ENCODE peak calls at places on chromosomes 11 and 22, in eight cellular contexts. E is right atrium auricular region; U is GM23338; M is fibroblast of lung; K is brain microvascular endothelial cell; V is HepG2; R is CD4-positive, alpha-beta T cell; G is sigmoid colon. N is an unnamed sample. For H3K27me3, the result is how much of the 10 kb centered on the place peaks cover.

GRCh38 chr11:42407379-42407778 is 904.4 kb upstream of the API5 start:
- DNase-seq in K (peak), R (no peak), U (peak), M (peak), V (no peak), E (no peak), G (no peak), N (no peak)

GRCh38 chr22:31952094-31952401 is 7.7 kb downstream of the YWHAH start:
- DNase-seq in G (no peak), E (no peak), U (no peak), V (no peak), R (no peak), M (peak), K (no peak), N (no peak)

GRCh38 chr11:18294862-18295261 is 27.1 kb downstream of the HPS5 start:
- DNase-seq in G (no peak), V (no peak), K (no peak), U (no peak), R (no peak), E (no peak), M (no peak), N (no peak)

GRCh38 chr11:122393209-122393850 is 262.2 kb upstream of the UBASH3B start:
- DNase-seq in E (no peak), R (no peak), U (no peak), K (no peak), M (no peak), G (no peak), V (no peak), N (no peak)

GRCh38 chr11:27464155-27464759 is 8.3 kb downstream of the LGR4 start:
- DNase-seq in V (no peak), R (no peak), K (no peak), U (peak), E (no peak), G (no peak), M (peak), N (peak)

GRCh38 chr22:29762263-29762662 is 4.5 kb downstream of the ZMAT5 start:
- DNase-seq in R (no peak), V (no peak), U (no peak), G (no peak), K (no peak), E (no peak), M (no peak), N (no peak)

GRCh38 chr11:94149435-94149834 is 20.8 kb downstream of the PANX1 start:
- DNase-seq in R (no peak), G (no peak), E (no peak), U (no peak), V (no peak), K (peak), M (peak), N (no peak)

GRCh38 chr11:93570759-93571413 is 27.7 kb upstream of the SMCO4 start:
- DNase-seq in M (peak), R (no peak), V (peak), U (no peak), E (no peak), G (no peak), K (peak), N (no peak)

GRCh38 chr11:76266269-76266668 is 60.0 kb upstream of the WNT11 start:
- DNase-seq in K (peak), U (no peak), E (peak), V (no peak), G (peak), R (no peak), M (peak), N (peak)

GRCh38 chr11:75365711-75366181 is 14.3 kb upstream of the ARRB1 start:
- DNase-seq in V (no peak), G (no peak), U (no peak), R (no peak), E (no peak), K (peak), M (peak), N (no peak)

GRCh38 chr11:61951484-61952135 is 1.5 kb downstream of the BEST1 start:
- DNase-seq in G (peak), K (no peak), R (no peak), M (no peak), U (no peak), E (peak), V (no peak), N (no peak)

GRCh38 chr11:105429421-105429965 is 180.4 kb upstream of the GRIA4 start:
- DNase-seq in K (no peak), M (no peak), R (no peak), V (no peak), U (no peak), G (no peak), E (no peak), N (no peak)

GRCh38 chr11:83682645-83682973 is 396.4 kb upstream of the CCDC90B start:
- DNase-seq in G (no peak), R (no peak), K (no peak), U (no peak), E (no peak), M (no peak), V (no peak), N (no peak)

GRCh38 chr11:32643526-32643925 is 59.9 kb downstream of the EIF3M start:
- DNase-seq in R (no peak), G (no peak), M (peak), E (no peak), K (peak), V (no peak), U (no peak), N (no peak)

GRCh38 chr11:46680815-46681214 is 19.6 kb downstream of the ARHGAP1 start:
- DNase-seq in M (no peak), V (no peak), K (no peak), G (no peak), R (no peak), E (no peak), U (no peak), N (no peak)

GRCh38 chr11:126357969-126358762 is 2.7 kb downstream of the ST3GAL4 start:
- DNase-seq in M (no peak), U (no peak), V (peak), R (no peak), E (no peak), K (no peak), G (peak), N (peak)

GRCh38 chr11:3218483-3219280 is at the start of gene MRGPRG:
- DNase-seq in M (no peak), R (no peak), G (peak), K (no peak), E (no peak), U (no peak), V (no peak), N (no peak)

GRCh38 chr22:38120359-38121110 is 10.1 kb upstream of the BAIAP2L2 start:
- DNase-seq in K (no peak), R (no peak), M (no peak), U (peak), G (no peak), V (no peak), E (no peak), N (no peak)

GRCh38 chr11:82810738-82811137 is 77.1 kb upstream of the FAM181B start:
- DNase-seq in K (no peak), V (no peak), U (no peak), E (no peak), R (no peak), G (no peak), M (no peak), N (no peak)

GRCh38 chr22:42697542-42698013 is 23.1 kb downstream of the A4GALT start:
- DNase-seq in K (peak), U (no peak), R (no peak), M (peak), V (peak), G (peak), E (peak), N (no peak)

GRCh38 chr11:109034341-109034696 is 369.4 kb downstream of the DDX10 start:
- DNase-seq in U (no peak), K (peak), V (no peak), G (no peak), M (peak), R (no peak), E (no peak), N (no peak)

GRCh38 chr11:91047882-91048281 is 825.0 kb upstream of the CHORDC1 start:
- DNase-seq in G (no peak), U (peak), R (no peak), K (no peak), V (no peak), M (no peak), E (no peak), N (no peak)

GRCh38 chr11:16785520-16786128 is 47.2 kb downstream of the C11orf58 start:
- DNase-seq in E (peak), K (peak), M (peak), R (peak), V (peak), G (peak), U (peak), N (peak)

GRCh38 chr11:99015634-99016454 is 4.9 kb upstream of the CNTN5 start:
- DNase-seq in E (no peak), U (peak), V (peak), G (no peak), M (peak), K (peak), R (no peak), N (no peak)

GRCh38 chr22:45529966-45530575 is 27.4 kb downstream of the FBLN1 start:
- DNase-seq in K (no peak), U (no peak), V (no peak), M (peak), G (no peak), R (no peak), E (no peak), N (no peak)

GRCh38 chr11:18836415-18836814 is 44.8 kb upstream of the PTPN5 start:
- DNase-seq in G (no peak), K (no peak), M (no peak), U (no peak), V (no peak), E (no peak), R (no peak), N (no peak)

GRCh38 chr11:2420502-2421225 is 20.1 kb downstream of the TSSC4 start:
- DNase-seq in E (peak), G (peak), U (peak), K (peak), M (peak), V (peak), R (peak), N (peak)

GRCh38 chr22:22400099-22400498 is 108.4 kb downstream of the ZNF280B start:
- DNase-seq in M (no peak), G (no peak), V (no peak), E (no peak), R (no peak), U (no peak), K (no peak), N (no peak)

GRCh38 chr11:118136826-118137225 is 15.8 kb downstream of the SCN4B start:
- DNase-seq in U (no peak), E (no peak), V (no peak), M (no peak), R (no peak), G (peak), K (no peak), N (no peak)

GRCh38 chr11:95593101-95593500 is 196.5 kb downstream of the FAM76B start:
- DNase-seq in G (no peak), V (no peak), K (no peak), U (no peak), R (no peak), M (peak), E (no peak), N (no peak)

GRCh38 chr11:120095516-120095915 is 42.4 kb downstream of the TRIM29 start:
- DNase-seq in E (no peak), M (no peak), R (no peak), K (no peak), G (no peak), U (no peak), V (no peak), N (no peak)

GRCh38 chr11:120097721-120098385 is 40.1 kb downstream of the TRIM29 start:
- DNase-seq in M (no peak), V (no peak), U (no peak), R (no peak), K (no peak), E (no peak), G (no peak), N (no peak)

GRCh38 chr11:120096326-120096725 is 41.6 kb downstream of the TRIM29 start:
- DNase-seq in M (no peak), U (no peak), E (no peak), K (no peak), V (no peak), G (no peak), R (no peak), N (no peak)

GRCh38 chr11:120096756-120097191 is 41.1 kb downstream of the TRIM29 start:
- DNase-seq in V (no peak), U (peak), M (no peak), E (no peak), G (no peak), R (no peak), K (no peak), N (no peak)

DNA sequence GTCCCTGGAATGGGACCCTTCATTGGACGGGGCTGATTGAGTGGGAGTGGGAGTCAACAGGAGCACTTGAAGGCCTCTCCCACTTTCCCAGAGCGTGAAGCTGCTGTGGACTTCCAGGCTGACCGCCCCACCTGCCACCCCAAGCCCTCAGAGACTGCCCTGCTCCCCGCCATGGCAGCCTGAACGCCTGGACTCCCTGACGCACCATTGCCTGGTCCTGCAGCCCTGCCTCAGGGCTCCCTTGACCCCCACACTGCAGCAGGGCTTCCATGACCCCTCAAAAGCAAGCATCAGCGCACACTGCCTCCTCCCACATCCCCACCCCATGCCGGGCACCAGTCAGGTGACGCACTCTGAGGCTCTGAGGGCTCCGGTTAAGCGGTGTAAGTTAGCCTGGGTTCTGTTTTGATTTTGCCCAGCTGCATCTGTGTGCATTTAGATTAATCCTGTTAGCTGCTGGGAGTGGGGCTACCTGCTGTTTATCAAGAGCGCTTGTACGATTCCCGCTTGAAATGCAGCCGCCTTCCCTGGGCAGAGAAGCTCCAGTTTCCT is 39.3 kb downstream of the TRIM29 start:
- DNase-seq in V (no peak), K (no peak), M (no peak), U (no peak), G (no peak), E (no peak), R (no peak), N (no peak)
- H3K27me3 ChIP-seq in V (under half), K (under half), M (under half), U (under half), G (under half), E (under half), R (under half), N (under half)

GRCh38 chr11:521179-521688 is 14.1 kb downstream of the HRAS start:
- DNase-seq in M (no peak), K (no peak), R (no peak), G (no peak), U (no peak), E (no peak), V (no peak), N (no peak)
- TF ChIP-seq CTCF in M (no peak), K (no peak), R (no peak), G (no peak), U (no peak), E (no peak), V (no peak), N (no peak)

DNA sequence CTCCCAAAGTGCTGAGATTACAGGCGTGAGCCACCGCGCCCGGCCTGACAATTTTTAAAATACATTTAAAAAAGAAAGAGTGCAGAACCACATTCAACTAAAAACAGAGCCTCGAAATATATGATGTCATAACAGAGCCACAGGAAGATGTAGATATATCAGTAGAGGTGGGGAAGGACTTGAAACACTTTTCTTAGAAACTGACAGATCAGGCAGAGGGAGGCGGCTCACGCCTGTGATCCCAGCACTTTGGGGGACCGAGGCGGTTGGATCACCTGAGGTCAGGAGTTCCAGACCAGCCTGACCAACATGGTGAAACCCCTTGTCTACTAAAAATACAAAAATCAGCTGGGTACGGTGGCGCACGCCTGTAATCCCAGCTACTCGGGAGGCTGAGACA is 7.0 kb downstream of the MLC1 start:
- DNase-seq in E (no peak), G (no peak), K (no peak), U (no peak), R (no peak), M (no peak), V (no peak), N (no peak)
- H3K27me3 ChIP-seq in E (under half), G (under half), K (under half), U (under half), R (under half), M (under half), V (under half), N (under half)

GRCh38 chr11:14358729-14359439 is at the start of gene RRAS2:
- DNase-seq in U (peak), E (peak), V (peak), M (peak), K (peak), R (peak), G (peak), N (peak)
- TF ChIP-seq CTCF in U (no peak), E (no peak), V (no peak), M (no peak), K (peak), R (no peak), G (no peak), N (no peak)

N was measured in breast epithelium.